ENCODE peak calls at places on chromosomes 13 and 19, in seven cellular contexts. V, G, Q, J, I, H and N are unnamed samples.

GRCh38 chr19:39733841-39734240 is 4.0 kb downstream of the CLC start:
- DNase-seq in Q (no peak), H (no peak), V (no peak), G (no peak), J (no peak), I (no peak), N (no peak)

GRCh38 chr19:19338082-19338481 is 17.5 kb downstream of the MAU2 start:
- DNase-seq in G (no peak), Q (no peak), I (no peak), V (no peak), J (no peak), H (no peak), N (no peak)

GRCh38 chr13:108629353-108629752 is at the start of gene MYO16:
- DNase-seq in I (no peak), G (no peak), J (no peak), Q (no peak), V (no peak), H (no peak), N (no peak)

GRCh38 chr19:42287017-42287825 is 14.7 kb upstream of the PRR19 start:
- DNase-seq in G (no peak), I (no peak), Q (no peak), H (no peak), V (peak), J (no peak), N (no peak)

GRCh38 chr13:48975101-48975925 is at the start of gene FNDC3A:
- DNase-seq in G (peak), Q (peak), J (no peak), I (peak), H (peak), V (peak), N (peak)

GRCh38 chr13:112723771-112724170 is 33.9 kb downstream of the ATP11A start:
- DNase-seq in Q (no peak), I (no peak), G (no peak), J (no peak), H (no peak), V (peak), N (no peak)

GRCh38 chr19:2475018-2475701 is 767 bp upstream of the GADD45B start:
- DNase-seq in J (peak), Q (no peak), G (peak), H (peak), V (peak), I (peak), N (peak)

GRCh38 chr19:37695144-37695899 is 24.2 kb downstream of the ZNF607 start:
- DNase-seq in Q (no peak), G (no peak), H (no peak), I (no peak), V (no peak), J (no peak), N (no peak)

GRCh38 chr19:29576043-29576442 is 30.0 kb upstream of the POP4 start:
- DNase-seq in H (no peak), Q (no peak), V (no peak), G (no peak), I (no peak), J (no peak), N (no peak)

GRCh38 chr19:28208745-28209144 is 1004.2 kb downstream of the UQCRFS1 start:
- DNase-seq in Q (no peak), V (no peak), H (no peak), I (no peak), J (no peak), G (no peak), N (no peak)

GRCh38 chr19:16026131-16026530 is 50.2 kb upstream of the TPM4 start:
- DNase-seq in G (no peak), V (no peak), J (no peak), Q (no peak), H (no peak), I (no peak), N (no peak)

GRCh38 chr13:39148513-39148961 is 110.3 kb downstream of the NHLRC3 start:
- DNase-seq in G (no peak), I (no peak), Q (no peak), J (no peak), H (no peak), V (no peak), N (no peak)

GRCh38 chr19:10122066-10122465 is 2.4 kb upstream of the EIF3G start:
- DNase-seq in H (no peak), V (no peak), Q (no peak), G (no peak), I (no peak), J (no peak), N (no peak)

GRCh38 chr19:15247107-15248014 is 15.1 kb upstream of the EPHX3 start:
- DNase-seq in G (no peak), I (no peak), Q (no peak), V (no peak), J (no peak), H (no peak), N (no peak)

GRCh38 chr19:13068064-13068807 is 34.4 kb downstream of the LYL1 start:
- DNase-seq in V (no peak), H (no peak), J (no peak), I (no peak), G (no peak), Q (no peak), N (no peak)
- H3K27ac ChIP-seq in V (peak), H (peak), J (peak), I (peak), G (no peak), Q (peak), N (peak)

GRCh38 chr19:45439190-45439568 is 15.5 kb upstream of the ERCC1 start:
- DNase-seq in V (no peak), H (no peak), J (no peak), G (no peak), Q (no peak), I (no peak), N (no peak)

GRCh38 chr19:45440259-45440638 is 16.5 kb upstream of the ERCC1 start:
- DNase-seq in V (peak), G (no peak), Q (no peak), H (no peak), I (no peak), J (no peak), N (no peak)

GRCh38 chr19:45437328-45437727 is 13.6 kb upstream of the ERCC1 start:
- DNase-seq in Q (no peak), V (no peak), H (no peak), J (no peak), I (no peak), G (no peak), N (no peak)

GRCh38 chr19:45440873-45441654 is 17.3 kb upstream of the ERCC1 start:
- DNase-seq in J (no peak), I (no peak), V (no peak), G (peak), H (no peak), Q (no peak), N (no peak)

DNA sequence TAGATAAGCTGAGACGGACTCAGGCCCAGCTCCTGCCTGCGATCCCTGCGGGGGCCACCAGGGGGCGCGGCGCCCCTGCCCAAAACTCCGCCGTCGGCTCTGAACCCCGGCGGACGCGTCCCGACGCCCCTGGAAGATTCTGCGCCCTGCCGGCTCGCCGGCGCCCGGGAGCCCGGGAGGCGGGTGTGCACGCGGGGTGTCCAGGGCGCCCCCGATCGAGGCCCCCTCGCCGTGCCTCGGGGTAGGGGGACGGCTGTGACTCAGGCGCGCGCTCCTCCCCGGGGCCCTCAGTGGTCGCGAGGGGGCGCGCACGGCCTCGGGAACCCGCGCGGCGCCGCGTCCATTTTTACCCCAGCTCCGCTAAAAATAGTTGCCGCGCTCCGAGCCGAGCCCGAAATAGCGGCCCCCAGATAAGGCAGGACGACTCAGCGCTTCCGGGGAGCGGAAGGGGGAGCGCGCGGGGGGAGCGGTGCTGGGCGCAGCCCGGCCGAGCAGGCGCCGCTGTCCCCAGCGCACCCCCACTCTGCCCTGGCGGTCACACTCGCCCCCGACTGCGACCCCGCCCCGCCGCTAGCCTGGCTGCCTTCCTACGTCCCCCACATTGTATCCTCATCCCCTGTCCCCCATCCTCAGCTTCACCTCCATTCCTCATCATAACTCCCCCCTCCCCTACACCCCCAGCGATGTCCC is 16.0 kb upstream of the ERCC1 start:
- DNase-seq in G (peak), H (peak), Q (peak), J (peak), I (peak), V (peak), N (peak)
- TF ChIP-seq EP300 in G (no peak), H (no peak), Q (no peak), J (no peak), I (no peak), V (peak), N (no peak)

GRCh38 chr13:85368686-85369085 is 430.5 kb downstream of the SLITRK6 start:
- DNase-seq in J (no peak), V (no peak), Q (no peak), H (no peak), G (no peak), I (no peak), N (no peak)

GRCh38 chr13:85366759-85367417 is 432.3 kb downstream of the SLITRK6 start:
- DNase-seq in Q (no peak), I (no peak), V (no peak), G (no peak), H (no peak), J (no peak), N (no peak)

GRCh38 chr13:85363504-85363903 is 435.7 kb downstream of the SLITRK6 start:
- DNase-seq in Q (no peak), J (no peak), H (no peak), I (no peak), G (no peak), V (no peak), N (no peak)

GRCh38 chr13:85371254-85371653 is 428.0 kb downstream of the SLITRK6 start:
- DNase-seq in Q (no peak), H (no peak), G (no peak), V (no peak), I (no peak), J (no peak), N (no peak)

GRCh38 chr13:85367887-85368286 is 431.3 kb downstream of the SLITRK6 start:
- DNase-seq in Q (no peak), V (no peak), J (no peak), H (no peak), G (no peak), I (no peak), N (no peak)
- H3K27ac ChIP-seq in Q (no peak), V (no peak), J (no peak), H (no peak), G (no peak), I (no peak), N (no peak)

GRCh38 chr13:31172535-31172934 is 10.8 kb upstream of the HSPH1 start:
- DNase-seq in G (peak), Q (no peak), V (no peak), J (no peak), H (no peak), I (no peak), N (no peak)
- TF ChIP-seq EP300 in G (no peak), Q (no peak), V (no peak), J (no peak), H (no peak), I (no peak), N (no peak)

DNA sequence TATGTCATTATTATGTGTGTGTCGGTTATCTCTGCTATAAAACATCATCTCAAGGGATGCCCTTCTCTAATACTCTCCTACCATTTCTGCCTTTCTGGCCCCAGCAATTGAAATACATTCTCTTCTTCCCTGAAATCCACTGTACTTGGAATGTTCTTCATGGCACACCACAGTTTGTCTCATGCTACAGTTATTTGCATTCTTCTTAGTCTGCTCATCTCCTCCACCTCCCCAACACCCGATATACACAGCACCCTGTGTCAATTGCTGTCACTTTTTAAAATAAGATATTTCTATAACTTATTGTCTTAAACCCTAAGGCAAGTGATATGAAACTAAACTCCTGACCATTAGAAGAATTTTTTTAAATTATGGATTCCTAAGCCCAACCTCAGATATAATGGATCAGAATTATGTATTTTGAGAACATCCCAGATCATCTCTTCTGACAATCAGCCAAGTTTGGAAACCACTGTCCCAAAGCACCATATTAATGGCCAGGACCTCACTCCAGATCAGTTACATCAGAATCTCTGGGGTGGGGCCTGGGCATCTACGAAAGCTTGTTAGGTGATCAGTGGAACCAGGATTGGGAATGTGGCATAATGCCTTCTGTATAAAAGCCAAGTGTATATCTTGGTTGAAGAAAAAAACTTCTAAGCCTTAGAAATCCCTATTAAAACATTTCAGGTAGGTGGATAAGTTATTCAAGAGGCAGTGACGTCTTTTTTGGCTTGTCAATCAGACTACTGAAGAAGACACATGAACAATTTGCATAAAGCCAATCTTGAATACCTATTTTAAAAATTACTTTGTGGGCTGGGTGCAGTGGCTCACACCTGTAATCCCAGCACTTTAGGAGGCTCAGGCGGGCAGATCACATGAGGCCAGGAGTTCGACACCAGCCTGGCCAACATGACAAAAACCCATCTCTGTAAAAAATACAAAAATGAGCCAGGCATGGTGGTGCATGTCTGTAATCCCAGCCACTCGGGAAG is 30.0 kb upstream of the KBTBD7 start:
- DNase-seq in Q (no peak), H (no peak), V (no peak), I (no peak), J (no peak), G (no peak), N (no peak)
- H3K27ac ChIP-seq in Q (no peak), H (no peak), V (no peak), I (no peak), J (no peak), G (no peak), N (no peak)

DNA sequence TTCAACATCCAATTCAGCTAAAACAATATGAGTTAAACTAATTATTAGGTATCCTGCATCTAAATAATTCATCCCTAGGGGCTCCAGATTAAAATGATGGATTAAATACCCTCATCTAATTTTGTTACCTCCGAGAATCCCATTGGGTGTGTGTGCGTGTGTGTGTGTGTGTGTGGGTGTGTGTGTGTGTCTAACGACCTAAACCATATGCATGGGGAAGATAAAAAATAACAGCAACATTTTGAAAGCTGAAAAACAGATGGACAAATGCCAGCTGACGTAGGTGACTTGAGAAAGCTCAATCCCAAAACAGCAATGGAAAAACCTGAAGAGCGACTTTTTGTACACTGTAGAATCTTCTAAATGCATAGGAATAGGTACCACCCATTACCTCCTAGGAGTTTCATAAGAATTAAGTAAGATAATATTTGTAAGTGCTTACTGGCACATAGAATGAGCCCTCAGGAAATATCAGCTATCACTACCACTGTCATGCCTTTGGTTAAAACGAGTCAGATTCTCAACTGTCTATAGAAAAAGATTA is 8.6 kb upstream of the RPL21 start:
- DNase-seq in H (no peak), I (no peak), V (no peak), G (no peak), J (no peak), Q (no peak), N (no peak)
- TF ChIP-seq EP300 in H (no peak), I (no peak), V (no peak), G (no peak), J (no peak), Q (no peak), N (no peak)

DNA sequence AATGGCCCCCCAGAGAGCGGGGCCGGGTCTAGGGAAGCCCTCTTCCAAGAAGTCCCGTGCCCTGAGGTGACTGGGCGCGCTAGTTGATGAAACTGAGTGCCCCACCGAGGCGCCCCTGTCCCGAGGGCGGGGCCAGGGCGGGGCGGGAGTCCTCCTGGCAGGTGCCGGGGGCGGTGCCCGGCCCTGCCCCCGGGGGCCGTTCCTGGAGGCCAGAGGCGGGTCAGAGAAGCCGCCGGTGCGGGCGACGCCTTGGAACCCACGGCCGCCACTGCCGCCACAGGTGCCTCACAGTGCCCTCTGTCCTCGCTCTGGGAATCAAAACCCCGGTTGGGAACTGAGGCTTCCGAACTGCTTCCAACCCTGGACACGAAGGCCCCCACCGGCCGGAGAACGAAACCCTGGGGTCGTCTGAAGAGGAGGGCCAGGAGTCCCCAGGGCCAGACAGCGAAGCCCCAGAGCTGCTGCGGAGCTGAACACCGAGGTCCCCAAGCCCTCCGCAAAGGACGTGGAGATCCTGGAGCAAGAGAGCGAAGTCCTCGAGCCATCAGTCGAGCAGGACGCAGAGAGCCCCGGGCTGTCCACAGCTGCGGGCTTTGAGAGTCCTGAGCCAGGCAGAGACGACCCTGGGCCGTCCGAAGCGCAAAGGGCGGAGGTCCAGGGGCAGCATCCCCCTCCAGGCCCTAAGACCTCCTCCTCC is at the start of gene MISP3:
- DNase-seq in Q (no peak), J (no peak), G (peak), V (no peak), I (peak), H (peak), N (peak)
- H3K27ac ChIP-seq in Q (peak), J (peak), G (peak), V (peak), I (peak), H (peak), N (peak)

DNA sequence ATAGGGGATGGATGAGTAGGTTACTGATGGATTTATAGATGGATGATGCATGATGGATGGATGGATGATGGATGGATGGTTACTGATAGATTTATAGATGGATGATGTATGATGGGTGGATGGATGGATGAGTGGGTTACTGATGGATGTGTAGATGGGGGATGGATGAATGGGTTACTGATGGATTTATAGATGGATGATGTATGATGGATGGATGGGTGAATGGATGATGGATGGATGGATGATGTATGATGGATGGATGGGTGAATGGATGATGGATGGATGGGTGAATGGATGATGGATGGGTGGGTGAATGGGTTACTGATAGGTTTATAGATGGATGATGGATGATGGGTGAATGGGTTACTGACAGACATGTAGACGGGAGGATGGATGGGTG is 6.3 kb upstream of the C2CD4C start:
- DNase-seq in J (no peak), V (no peak), G (no peak), H (no peak), Q (no peak), I (no peak), N (no peak)
- TF ChIP-seq EP300 in J (no peak), V (no peak), G (no peak), H (no peak), Q (no peak), I (no peak), N (no peak)

DNA sequence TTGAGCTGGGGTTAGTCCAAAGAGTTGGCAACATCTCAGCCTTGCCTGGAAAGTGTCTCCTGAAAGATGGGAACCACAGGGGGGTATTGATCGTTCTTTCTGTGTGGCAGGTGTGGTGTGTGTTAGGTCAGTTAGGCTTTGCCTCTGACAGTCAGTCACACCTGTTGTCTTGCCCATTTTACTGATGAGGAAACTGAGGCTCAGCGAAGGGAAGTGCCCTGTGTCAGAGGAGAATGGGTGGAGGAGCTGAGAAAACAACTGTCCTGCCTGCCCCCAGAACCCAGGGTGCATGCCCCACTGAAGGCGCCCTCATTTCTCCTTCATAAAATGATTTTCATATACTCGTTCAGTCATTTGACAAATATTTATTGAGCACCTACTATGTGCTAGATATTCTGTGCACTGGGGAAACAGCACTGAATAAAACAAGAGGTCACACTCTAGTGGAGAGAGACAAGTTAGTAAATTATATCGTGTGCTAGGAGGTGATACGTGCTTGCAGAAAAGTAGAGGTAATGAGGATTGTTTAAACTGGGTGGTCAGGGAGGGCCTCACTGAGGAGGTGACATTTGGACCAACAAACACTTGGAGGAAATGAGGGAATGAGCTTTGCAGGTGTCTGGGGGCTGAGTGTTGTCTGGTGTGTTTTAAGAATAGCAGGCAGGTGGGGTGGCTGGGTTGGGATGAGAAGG is 1.6 kb downstream of the FXYD5 start:
- DNase-seq in I (no peak), J (no peak), H (no peak), G (no peak), V (no peak), Q (no peak), N (no peak)
- H3K27ac ChIP-seq in I (no peak), J (no peak), H (no peak), G (no peak), V (no peak), Q (no peak), N (no peak)

GRCh38 chr13:98509271-98510155 is 67.4 kb downstream of the STK24 start:
- DNase-seq in H (peak), J (no peak), V (no peak), G (peak), I (peak), Q (no peak), N (peak)
- TF ChIP-seq EP300 in H (no peak), J (peak), V (no peak), G (no peak), I (peak), Q (no peak), N (no peak)